ENCODE peak calls at places on chromosome 7, in eight cellular contexts. One of them, this sample, is unnamed.

GRCh38 chr7:74266191-74266963 is 12.2 kb upstream of the RFC2 start:
- DNase-seq in upper lobe of right lung: no peak
- DNase-seq in brain microvascular endothelial cell: no peak
- DNase-seq in H7: no peak
- DNase-seq in body of pancreas: no peak
- DNase-seq in stomach: no peak
- DNase-seq in WERI-Rb-1: no peak
- DNase-seq in GM23338: no peak
- DNase-seq in this sample: no peak

GRCh38 chr7:157010588-157011332 is at the start of gene MNX1:
- DNase-seq in GM23338: peak; percentile 93
- DNase-seq in WERI-Rb-1: peak; percentile 93
- DNase-seq in brain microvascular endothelial cell: no peak
- DNase-seq in H7: peak; percentile 99
- DNase-seq in stomach: peak; percentile 91
- DNase-seq in body of pancreas: peak; percentile 96
- DNase-seq in upper lobe of right lung: peak; percentile 92
- DNase-seq in this sample: no peak

GRCh38 chr7:69596723-69597277 is 1.5 kb upstream of the AUTS2 start:
- DNase-seq in WERI-Rb-1: no peak
- DNase-seq in body of pancreas: peak; percentile 27
- DNase-seq in GM23338: no peak
- DNase-seq in brain microvascular endothelial cell: no peak
- DNase-seq in stomach: no peak
- DNase-seq in H7: no peak
- DNase-seq in upper lobe of right lung: no peak
- DNase-seq in this sample: no peak

GRCh38 chr7:74097937-74098614 is 14.5 kb downstream of the LIMK1 start:
- DNase-seq in body of pancreas: peak; percentile 32
- DNase-seq in upper lobe of right lung: no peak
- DNase-seq in stomach: peak; percentile 31
- DNase-seq in GM23338: no peak
- DNase-seq in WERI-Rb-1: peak; percentile 84
- DNase-seq in H7: peak; percentile 25
- DNase-seq in brain microvascular endothelial cell: peak; percentile 98
- DNase-seq in this sample: peak; percentile 77

GRCh38 chr7:26200113-26200443 is 468 bp downstream of the HNRNPA2B1 start:
- DNase-seq in upper lobe of right lung: peak; percentile 87
- DNase-seq in stomach: peak; percentile 71
- DNase-seq in H7: peak; percentile 65
- DNase-seq in WERI-Rb-1: peak; percentile 69
- DNase-seq in brain microvascular endothelial cell: no peak
- DNase-seq in body of pancreas: peak; percentile 76
- DNase-seq in GM23338: peak; percentile 73
- DNase-seq in this sample: peak; percentile 60

GRCh38 chr7:14714161-14714728 is 188.3 kb downstream of the DGKB start:
- DNase-seq in WERI-Rb-1: no peak
- DNase-seq in H7: no peak
- DNase-seq in GM23338: no peak
- DNase-seq in body of pancreas: no peak
- DNase-seq in brain microvascular endothelial cell: no peak
- DNase-seq in stomach: no peak
- DNase-seq in upper lobe of right lung: no peak
- DNase-seq in this sample: no peak

GRCh38 chr7:55032069-55032699 is 13.4 kb downstream of the EGFR start:
- DNase-seq in GM23338: no peak
- DNase-seq in H7: no peak
- DNase-seq in upper lobe of right lung: no peak
- DNase-seq in body of pancreas: no peak
- DNase-seq in WERI-Rb-1: no peak
- DNase-seq in brain microvascular endothelial cell: no peak
- DNase-seq in stomach: no peak
- DNase-seq in this sample: no peak

GRCh38 chr7:108109216-108109908 is 20.8 kb downstream of the LAMB4 start:
- DNase-seq in brain microvascular endothelial cell: no peak
- DNase-seq in stomach: no peak
- DNase-seq in WERI-Rb-1: peak; percentile 33
- DNase-seq in GM23338: peak; percentile 27
- DNase-seq in upper lobe of right lung: no peak
- DNase-seq in H7: no peak
- DNase-seq in body of pancreas: peak; percentile 50
- DNase-seq in this sample: no peak

GRCh38 chr7:116679495-116679894 is 7.5 kb downstream of the MET start:
- DNase-seq in upper lobe of right lung: no peak
- DNase-seq in H7: no peak
- DNase-seq in WERI-Rb-1: no peak
- DNase-seq in brain microvascular endothelial cell: no peak
- DNase-seq in body of pancreas: no peak
- DNase-seq in GM23338: no peak
- DNase-seq in stomach: no peak
- DNase-seq in this sample: no peak

GRCh38 chr7:105209870-105210269 is 178.9 kb downstream of the SRPK2 start:
- DNase-seq in H7: no peak
- DNase-seq in upper lobe of right lung: no peak
- DNase-seq in brain microvascular endothelial cell: no peak
- DNase-seq in WERI-Rb-1: no peak
- DNase-seq in GM23338: no peak
- DNase-seq in body of pancreas: no peak
- DNase-seq in stomach: no peak
- DNase-seq in this sample: no peak

GRCh38 chr7:140911746-140912145 is 13.0 kb downstream of the BRAF start:
- DNase-seq in brain microvascular endothelial cell: no peak
- DNase-seq in H7: no peak
- DNase-seq in body of pancreas: no peak
- DNase-seq in stomach: no peak
- DNase-seq in GM23338: no peak
- DNase-seq in WERI-Rb-1: no peak
- DNase-seq in upper lobe of right lung: no peak
- DNase-seq in this sample: no peak

GRCh38 chr7:33494473-33494872 is 365.1 kb downstream of the BBS9 start:
- DNase-seq in WERI-Rb-1: no peak
- DNase-seq in H7: peak; percentile 7
- DNase-seq in brain microvascular endothelial cell: no peak
- DNase-seq in GM23338: peak; percentile 55
- DNase-seq in stomach: no peak
- DNase-seq in upper lobe of right lung: no peak
- DNase-seq in body of pancreas: no peak
- DNase-seq in this sample: no peak

GRCh38 chr7:589781-590575 is 70.3 kb upstream of the PDGFA start:
- DNase-seq in body of pancreas: no peak
- DNase-seq in upper lobe of right lung: no peak
- DNase-seq in H7: no peak
- DNase-seq in brain microvascular endothelial cell: no peak
- DNase-seq in WERI-Rb-1: no peak
- DNase-seq in GM23338: no peak
- DNase-seq in stomach: no peak
- DNase-seq in this sample: peak; percentile 57

GRCh38 chr7:471191-471865 is 48.3 kb downstream of the PDGFA start:
- DNase-seq in WERI-Rb-1: no peak
- DNase-seq in brain microvascular endothelial cell: no peak
- DNase-seq in H7: peak; percentile 42
- DNase-seq in GM23338: no peak
- DNase-seq in body of pancreas: no peak
- DNase-seq in upper lobe of right lung: no peak
- DNase-seq in stomach: no peak
- DNase-seq in this sample: no peak

GRCh38 chr7:13998866-13999265 is 9.4 kb upstream of the ETV1 start:
- DNase-seq in WERI-Rb-1: no peak
- DNase-seq in H7: no peak
- DNase-seq in stomach: no peak
- DNase-seq in brain microvascular endothelial cell: no peak
- DNase-seq in GM23338: no peak
- DNase-seq in body of pancreas: no peak
- DNase-seq in upper lobe of right lung: no peak
- DNase-seq in this sample: no peak

GRCh38 chr7:25260862-25261454 is 32.7 kb upstream of the NPVF start:
- DNase-seq in body of pancreas: no peak
- DNase-seq in brain microvascular endothelial cell: peak; percentile 16
- DNase-seq in H7: no peak
- DNase-seq in GM23338: no peak
- DNase-seq in stomach: no peak
- DNase-seq in upper lobe of right lung: no peak
- DNase-seq in WERI-Rb-1: no peak
- DNase-seq in this sample: no peak

DNA sequence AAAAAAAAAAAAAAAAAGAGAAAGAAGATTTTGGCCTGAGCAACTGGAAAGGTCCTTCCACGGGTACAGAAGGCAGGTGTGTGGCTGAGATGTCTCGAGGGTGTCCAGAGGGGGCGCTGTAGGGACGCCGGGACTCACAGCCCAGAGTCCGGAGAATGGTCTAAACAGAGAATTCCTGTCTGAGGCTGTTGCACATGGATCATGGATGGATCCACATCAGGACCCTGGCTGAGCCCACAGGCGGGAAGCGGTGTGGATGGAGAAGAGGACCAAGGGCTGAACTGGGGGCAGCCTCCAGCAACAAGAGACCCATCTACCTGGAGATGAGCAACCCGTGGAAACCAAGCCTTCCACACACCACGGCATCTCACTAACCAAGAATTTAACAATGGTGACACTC is 55.0 kb downstream of the PKD1L1 start:
- DNase-seq in GM23338: peak; percentile 80
- DNase-seq in stomach: no peak
- DNase-seq in H7: peak; percentile 83
- DNase-seq in brain microvascular endothelial cell: no peak
- DNase-seq in WERI-Rb-1: peak; percentile 23
- DNase-seq in upper lobe of right lung: no peak
- DNase-seq in body of pancreas: no peak
- DNase-seq in this sample: no peak
- H3K27me3 ChIP-seq in GM23338: no peaks in the 10 kb centered on the region
- H3K27me3 ChIP-seq in stomach: no peaks in the 10 kb centered on the region
- H3K27me3 ChIP-seq in H7: no peaks in the 10 kb centered on the region
- H3K27me3 ChIP-seq in brain microvascular endothelial cell: no peaks in the 10 kb centered on the region
- H3K27me3 ChIP-seq in WERI-Rb-1: no peaks in the 10 kb centered on the region
- H3K27me3 ChIP-seq in upper lobe of right lung: no peaks in the 10 kb centered on the region
- H3K27me3 ChIP-seq in body of pancreas: no peaks in the 10 kb centered on the region
- H3K27me3 ChIP-seq in this sample: no peaks in the 10 kb centered on the region

DNA sequence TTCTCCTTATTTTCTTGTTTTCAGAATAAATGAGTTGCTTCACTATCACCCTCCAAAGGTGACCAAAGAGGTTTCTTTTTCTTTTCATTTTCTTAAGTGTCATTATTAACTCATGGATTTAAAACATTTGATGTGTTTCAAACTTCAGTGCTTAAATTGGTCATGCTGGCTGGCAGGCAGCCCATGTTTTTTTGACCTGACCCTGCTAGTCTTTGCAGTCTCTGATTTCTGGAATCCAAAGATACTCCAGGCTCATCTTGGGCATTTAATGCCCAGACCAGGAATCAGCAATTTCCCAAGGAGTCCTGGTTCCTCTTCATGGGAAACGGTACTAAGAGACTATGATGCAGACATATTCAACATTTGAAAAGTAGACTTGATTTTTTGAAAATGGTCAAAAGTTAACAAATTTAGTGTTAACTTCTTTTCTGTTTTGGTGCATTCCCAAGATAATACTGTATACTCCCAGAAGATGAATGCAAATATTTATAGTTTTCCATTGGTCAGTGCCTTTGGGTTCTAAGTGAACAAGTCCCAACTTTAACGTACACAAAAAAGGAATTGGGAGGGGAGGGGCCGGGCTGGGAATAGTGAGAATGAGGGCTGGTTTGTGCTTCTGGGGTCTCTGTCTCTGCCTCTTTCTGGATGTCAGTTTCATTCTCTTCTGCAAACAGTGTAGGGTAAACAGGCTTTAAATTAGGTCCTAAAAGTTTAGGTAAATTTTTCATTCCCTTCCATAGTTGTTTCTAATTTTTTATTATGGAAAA is 19.8 kb downstream of the NUB1 start:
- DNase-seq in brain microvascular endothelial cell: peak; percentile 30
- DNase-seq in upper lobe of right lung: no peak
- DNase-seq in WERI-Rb-1: no peak
- DNase-seq in stomach: no peak
- DNase-seq in H7: no peak
- DNase-seq in body of pancreas: no peak
- DNase-seq in GM23338: no peak
- DNase-seq in this sample: no peak
- H3K36me3 ChIP-seq in brain microvascular endothelial cell: peaks cover 24% of the 10 kb centered on the region
- H3K36me3 ChIP-seq in upper lobe of right lung: peaks cover 63% of the 10 kb centered on the region
- H3K36me3 ChIP-seq in WERI-Rb-1: peaks cover 43% of the 10 kb centered on the region
- H3K36me3 ChIP-seq in stomach: peaks cover 80% of the 10 kb centered on the region
- H3K36me3 ChIP-seq in H7: peaks cover 7% of the 10 kb centered on the region
- H3K36me3 ChIP-seq in body of pancreas: peaks cover 34% of the 10 kb centered on the region
- H3K36me3 ChIP-seq in GM23338: peaks cover 10% of the 10 kb centered on the region
- H3K36me3 ChIP-seq in this sample: no peaks in the 10 kb centered on the region

GRCh38 chr7:159033473-159033825 is 111.2 kb downstream of the VIPR2 start:
- DNase-seq in body of pancreas: no peak
- DNase-seq in upper lobe of right lung: no peak
- DNase-seq in brain microvascular endothelial cell: no peak
- DNase-seq in GM23338: no peak
- DNase-seq in H7: peak; percentile 12
- DNase-seq in stomach: peak; percentile 10
- DNase-seq in WERI-Rb-1: no peak
- DNase-seq in this sample: no peak
- H3K27me3 ChIP-seq in body of pancreas: no peaks in the 10 kb centered on the region
- H3K27me3 ChIP-seq in upper lobe of right lung: peaks cover 14% of the 10 kb centered on the region
- H3K27me3 ChIP-seq in brain microvascular endothelial cell: no peaks in the 10 kb centered on the region
- H3K27me3 ChIP-seq in GM23338: no peaks in the 10 kb centered on the region
- H3K27me3 ChIP-seq in H7: peaks cover 4% of the 10 kb centered on the region
- H3K27me3 ChIP-seq in stomach: peaks cover 23% of the 10 kb centered on the region
- H3K27me3 ChIP-seq in WERI-Rb-1: no peaks in the 10 kb centered on the region
- H3K27me3 ChIP-seq in this sample: no peaks in the 10 kb centered on the region

GRCh38 chr7:43612599-43613589 is 30.0 kb downstream of the STK17A start:
- DNase-seq in stomach: no peak
- DNase-seq in upper lobe of right lung: no peak
- DNase-seq in body of pancreas: no peak
- DNase-seq in GM23338: no peak
- DNase-seq in brain microvascular endothelial cell: peak; percentile 22
- DNase-seq in WERI-Rb-1: no peak
- DNase-seq in H7: no peak
- DNase-seq in this sample: no peak

GRCh38 chr7:43609097-43609496 is 26.2 kb downstream of the STK17A start:
- DNase-seq in WERI-Rb-1: no peak
- DNase-seq in stomach: no peak
- DNase-seq in GM23338: no peak
- DNase-seq in H7: no peak
- DNase-seq in brain microvascular endothelial cell: no peak
- DNase-seq in body of pancreas: no peak
- DNase-seq in upper lobe of right lung: no peak
- DNase-seq in this sample: no peak

GRCh38 chr7:43615558-43616145 is 32.7 kb downstream of the STK17A start:
- DNase-seq in body of pancreas: no peak
- DNase-seq in H7: no peak
- DNase-seq in GM23338: no peak
- DNase-seq in upper lobe of right lung: no peak
- DNase-seq in WERI-Rb-1: no peak
- DNase-seq in brain microvascular endothelial cell: no peak
- DNase-seq in stomach: no peak
- DNase-seq in this sample: no peak

GRCh38 chr7:43616977-43617376 is 34.1 kb downstream of the STK17A start:
- DNase-seq in body of pancreas: no peak
- DNase-seq in H7: no peak
- DNase-seq in brain microvascular endothelial cell: no peak
- DNase-seq in WERI-Rb-1: no peak
- DNase-seq in upper lobe of right lung: no peak
- DNase-seq in GM23338: no peak
- DNase-seq in stomach: no peak
- DNase-seq in this sample: no peak

DNA sequence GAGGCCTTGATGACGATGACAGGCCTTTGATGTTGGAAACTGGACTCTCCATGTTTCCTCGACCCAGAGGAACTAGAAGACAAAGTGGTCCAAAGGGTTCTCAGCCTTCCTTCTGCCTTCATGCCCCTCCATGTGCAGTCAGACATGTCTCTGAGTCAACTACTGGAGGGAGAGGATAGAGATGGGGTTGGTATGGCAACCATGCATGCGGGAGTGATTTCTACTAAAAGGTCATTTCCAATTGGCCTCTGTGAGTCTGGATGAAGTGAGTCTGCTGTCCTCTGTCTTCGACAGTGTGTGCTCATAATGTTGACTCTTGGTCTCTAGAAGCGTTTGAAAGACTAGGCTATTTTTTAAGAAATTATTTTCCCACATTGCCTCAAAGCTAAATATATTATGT is 29.2 kb downstream of the STK17A start:
- DNase-seq in WERI-Rb-1: no peak
- DNase-seq in H7: no peak
- DNase-seq in body of pancreas: no peak
- DNase-seq in stomach: no peak
- DNase-seq in upper lobe of right lung: no peak
- DNase-seq in brain microvascular endothelial cell: peak; percentile 49
- DNase-seq in GM23338: no peak
- DNase-seq in this sample: no peak
- H3K36me3 ChIP-seq in WERI-Rb-1: no peaks in the 10 kb centered on the region
- H3K36me3 ChIP-seq in H7: peaks cover 4% of the 10 kb centered on the region
- H3K36me3 ChIP-seq in body of pancreas: peaks cover 7% of the 10 kb centered on the region
- H3K36me3 ChIP-seq in stomach: peaks cover 61% of the 10 kb centered on the region
- H3K36me3 ChIP-seq in upper lobe of right lung: peaks cover 58% of the 10 kb centered on the region
- H3K36me3 ChIP-seq in brain microvascular endothelial cell: peaks cover 46% of the 10 kb centered on the region
- H3K36me3 ChIP-seq in GM23338: no peaks in the 10 kb centered on the region
- H3K36me3 ChIP-seq in this sample: no peaks in the 10 kb centered on the region

This sample was measured in breast epithelium.